ENCODE peak calls at places on chromosomes 16 and 17, in six cellular contexts. One of them, this sample, is unnamed.
A peak's percentile ranks its signal among the peaks of the same experiment; 100 is the strongest.

GRCh38 chr17:17603178-17603894 is 11.8 kb upstream of the PEMT start:
- DNase-seq in H9: no peak
- DNase-seq in AG08395: no peak
- DNase-seq in stimulated activated CD4-positive, alpha-beta T cell treated with anti-CD3 and anti-CD28 coated beads, Interleukin-1b, Interleukin-23, amount 100 ng/mL, for 1 hour: no peak
- DNase-seq in naive thymus-derived CD8-positive, alpha-beta T cell: no peak
- DNase-seq in activated naive CD4-positive, alpha-beta T cell: no peak
- DNase-seq in this sample: no peak

GRCh38 chr17:47696717-47697642 is 3.0 kb downstream of the TBKBP1 start:
- DNase-seq in H9: peak; percentile 28
- DNase-seq in AG08395: no peak
- DNase-seq in stimulated activated CD4-positive, alpha-beta T cell treated with anti-CD3 and anti-CD28 coated beads, Interleukin-1b, Interleukin-23, amount 100 ng/mL, for 1 hour: no peak
- DNase-seq in naive thymus-derived CD8-positive, alpha-beta T cell: no peak
- DNase-seq in activated naive CD4-positive, alpha-beta T cell: no peak
- DNase-seq in this sample: no peak

GRCh38 chr16:83549836-83550569 is 257.8 kb upstream of the HSBP1 start:
- DNase-seq in H9: no peak
- DNase-seq in AG08395: no peak
- DNase-seq in stimulated activated CD4-positive, alpha-beta T cell treated with anti-CD3 and anti-CD28 coated beads, Interleukin-1b, Interleukin-23, amount 100 ng/mL, for 1 hour: no peak
- DNase-seq in naive thymus-derived CD8-positive, alpha-beta T cell: no peak
- DNase-seq in activated naive CD4-positive, alpha-beta T cell: no peak
- DNase-seq in this sample: peak; percentile 19

GRCh38 chr16:68656771-68657170 is 11.7 kb downstream of the CDH3 start:
- DNase-seq in H9: no peak
- DNase-seq in AG08395: no peak
- DNase-seq in stimulated activated CD4-positive, alpha-beta T cell treated with anti-CD3 and anti-CD28 coated beads, Interleukin-1b, Interleukin-23, amount 100 ng/mL, for 1 hour: no peak
- DNase-seq in naive thymus-derived CD8-positive, alpha-beta T cell: no peak
- DNase-seq in activated naive CD4-positive, alpha-beta T cell: no peak
- DNase-seq in this sample: no peak

GRCh38 chr17:40499551-40500189 is 1.8 kb downstream of the TNS4 start:
- DNase-seq in H9: peak; percentile 93
- DNase-seq in AG08395: peak; percentile 82
- DNase-seq in stimulated activated CD4-positive, alpha-beta T cell treated with anti-CD3 and anti-CD28 coated beads, Interleukin-1b, Interleukin-23, amount 100 ng/mL, for 1 hour: no peak
- DNase-seq in naive thymus-derived CD8-positive, alpha-beta T cell: no peak
- DNase-seq in activated naive CD4-positive, alpha-beta T cell: no peak
- DNase-seq in this sample: peak; percentile 89

GRCh38 chr16:57834936-57835335 is 32.6 kb upstream of the KIFC3 start:
- DNase-seq in H9: no peak
- DNase-seq in AG08395: peak; percentile 23
- DNase-seq in stimulated activated CD4-positive, alpha-beta T cell treated with anti-CD3 and anti-CD28 coated beads, Interleukin-1b, Interleukin-23, amount 100 ng/mL, for 1 hour: no peak
- DNase-seq in naive thymus-derived CD8-positive, alpha-beta T cell: no peak
- DNase-seq in activated naive CD4-positive, alpha-beta T cell: no peak
- DNase-seq in this sample: peak; percentile 48

GRCh38 chr17:81340606-81341346 is 45.7 kb upstream of the SLC38A10 start:
- DNase-seq in H9: peak; percentile 40
- DNase-seq in AG08395: peak; percentile 21
- DNase-seq in stimulated activated CD4-positive, alpha-beta T cell treated with anti-CD3 and anti-CD28 coated beads, Interleukin-1b, Interleukin-23, amount 100 ng/mL, for 1 hour: no peak
- DNase-seq in naive thymus-derived CD8-positive, alpha-beta T cell: no peak
- DNase-seq in activated naive CD4-positive, alpha-beta T cell: no peak
- DNase-seq in this sample: no peak

GRCh38 chr16:54116126-54116525 is 170.5 kb downstream of the IRX3 start:
- DNase-seq in H9: no peak
- DNase-seq in AG08395: no peak
- DNase-seq in stimulated activated CD4-positive, alpha-beta T cell treated with anti-CD3 and anti-CD28 coated beads, Interleukin-1b, Interleukin-23, amount 100 ng/mL, for 1 hour: no peak
- DNase-seq in naive thymus-derived CD8-positive, alpha-beta T cell: no peak
- DNase-seq in activated naive CD4-positive, alpha-beta T cell: no peak
- DNase-seq in this sample: no peak

GRCh38 chr17:39979021-39979660 is 1.5 kb upstream of the PSMD3 start:
- DNase-seq in H9: no peak
- DNase-seq in AG08395: peak; percentile 79
- DNase-seq in stimulated activated CD4-positive, alpha-beta T cell treated with anti-CD3 and anti-CD28 coated beads, Interleukin-1b, Interleukin-23, amount 100 ng/mL, for 1 hour: no peak
- DNase-seq in naive thymus-derived CD8-positive, alpha-beta T cell: no peak
- DNase-seq in activated naive CD4-positive, alpha-beta T cell: no peak
- DNase-seq in this sample: no peak

GRCh38 chr16:12869681-12870427 is 31.5 kb upstream of the SHISA9 start:
- DNase-seq in H9: no peak
- DNase-seq in AG08395: no peak
- DNase-seq in stimulated activated CD4-positive, alpha-beta T cell treated with anti-CD3 and anti-CD28 coated beads, Interleukin-1b, Interleukin-23, amount 100 ng/mL, for 1 hour: no peak
- DNase-seq in naive thymus-derived CD8-positive, alpha-beta T cell: no peak
- DNase-seq in activated naive CD4-positive, alpha-beta T cell: no peak
- DNase-seq in this sample: no peak

GRCh38 chr17:18119166-18119745 is 10.7 kb downstream of the MYO15A start:
- DNase-seq in H9: no peak
- DNase-seq in AG08395: no peak
- DNase-seq in stimulated activated CD4-positive, alpha-beta T cell treated with anti-CD3 and anti-CD28 coated beads, Interleukin-1b, Interleukin-23, amount 100 ng/mL, for 1 hour: no peak
- DNase-seq in naive thymus-derived CD8-positive, alpha-beta T cell: no peak
- DNase-seq in activated naive CD4-positive, alpha-beta T cell: no peak
- DNase-seq in this sample: no peak

GRCh38 chr17:50114849-50115357 is 15.1 kb downstream of the SAMD14 start:
- DNase-seq in H9: peak; percentile 81
- DNase-seq in AG08395: peak; percentile 61
- DNase-seq in stimulated activated CD4-positive, alpha-beta T cell treated with anti-CD3 and anti-CD28 coated beads, Interleukin-1b, Interleukin-23, amount 100 ng/mL, for 1 hour: no peak
- DNase-seq in naive thymus-derived CD8-positive, alpha-beta T cell: no peak
- DNase-seq in activated naive CD4-positive, alpha-beta T cell: no peak
- DNase-seq in this sample: peak; percentile 64

GRCh38 chr16:67663151-67663876 is 2.6 kb downstream of the PARD6A start:
- DNase-seq in H9: peak; percentile 79
- DNase-seq in AG08395: no peak
- DNase-seq in stimulated activated CD4-positive, alpha-beta T cell treated with anti-CD3 and anti-CD28 coated beads, Interleukin-1b, Interleukin-23, amount 100 ng/mL, for 1 hour: no peak
- DNase-seq in naive thymus-derived CD8-positive, alpha-beta T cell: no peak
- DNase-seq in activated naive CD4-positive, alpha-beta T cell: no peak
- DNase-seq in this sample: no peak

GRCh38 chr17:13266596-13266995 is 248.8 kb upstream of the ELAC2 start:
- DNase-seq in H9: no peak
- DNase-seq in AG08395: peak; percentile 21
- DNase-seq in stimulated activated CD4-positive, alpha-beta T cell treated with anti-CD3 and anti-CD28 coated beads, Interleukin-1b, Interleukin-23, amount 100 ng/mL, for 1 hour: no peak
- DNase-seq in naive thymus-derived CD8-positive, alpha-beta T cell: no peak
- DNase-seq in activated naive CD4-positive, alpha-beta T cell: no peak
- DNase-seq in this sample: no peak

GRCh38 chr17:17781591-17782424 is 55.0 kb downstream of the SREBF1 start:
- DNase-seq in H9: peak; percentile 68
- DNase-seq in AG08395: peak; percentile 45
- DNase-seq in stimulated activated CD4-positive, alpha-beta T cell treated with anti-CD3 and anti-CD28 coated beads, Interleukin-1b, Interleukin-23, amount 100 ng/mL, for 1 hour: no peak
- DNase-seq in naive thymus-derived CD8-positive, alpha-beta T cell: peak; percentile 50
- DNase-seq in activated naive CD4-positive, alpha-beta T cell: no peak
- DNase-seq in this sample: peak; percentile 55

GRCh38 chr16:9801651-9802050 is 380.6 kb downstream of the GRIN2A start:
- DNase-seq in H9: no peak
- DNase-seq in AG08395: no peak
- DNase-seq in stimulated activated CD4-positive, alpha-beta T cell treated with anti-CD3 and anti-CD28 coated beads, Interleukin-1b, Interleukin-23, amount 100 ng/mL, for 1 hour: no peak
- DNase-seq in naive thymus-derived CD8-positive, alpha-beta T cell: no peak
- DNase-seq in activated naive CD4-positive, alpha-beta T cell: no peak
- DNase-seq in this sample: no peak

GRCh38 chr16:88943131-88943664 is 33.8 kb downstream of the CBFA2T3 start:
- DNase-seq in H9: no peak
- DNase-seq in AG08395: no peak
- DNase-seq in stimulated activated CD4-positive, alpha-beta T cell treated with anti-CD3 and anti-CD28 coated beads, Interleukin-1b, Interleukin-23, amount 100 ng/mL, for 1 hour: no peak
- DNase-seq in naive thymus-derived CD8-positive, alpha-beta T cell: no peak
- DNase-seq in activated naive CD4-positive, alpha-beta T cell: no peak
- DNase-seq in this sample: no peak

GRCh38 chr17:57956311-57957119 is 1.3 kb upstream of the CUEDC1 start:
- DNase-seq in H9: peak; percentile 61
- DNase-seq in AG08395: no peak
- DNase-seq in stimulated activated CD4-positive, alpha-beta T cell treated with anti-CD3 and anti-CD28 coated beads, Interleukin-1b, Interleukin-23, amount 100 ng/mL, for 1 hour: no peak
- DNase-seq in naive thymus-derived CD8-positive, alpha-beta T cell: peak; percentile 21
- DNase-seq in activated naive CD4-positive, alpha-beta T cell: no peak
- DNase-seq in this sample: no peak

GRCh38 chr17:633133-633532 is 81.5 kb downstream of the VPS53 start:
- DNase-seq in H9: no peak
- DNase-seq in AG08395: peak; percentile 8
- DNase-seq in stimulated activated CD4-positive, alpha-beta T cell treated with anti-CD3 and anti-CD28 coated beads, Interleukin-1b, Interleukin-23, amount 100 ng/mL, for 1 hour: no peak
- DNase-seq in naive thymus-derived CD8-positive, alpha-beta T cell: no peak
- DNase-seq in activated naive CD4-positive, alpha-beta T cell: no peak
- DNase-seq in this sample: no peak

GRCh38 chr17:44940321-44940720 is 7.3 kb downstream of the KIF18B start:
- DNase-seq in H9: peak; percentile 34
- DNase-seq in AG08395: no peak
- DNase-seq in stimulated activated CD4-positive, alpha-beta T cell treated with anti-CD3 and anti-CD28 coated beads, Interleukin-1b, Interleukin-23, amount 100 ng/mL, for 1 hour: no peak
- DNase-seq in naive thymus-derived CD8-positive, alpha-beta T cell: no peak
- DNase-seq in activated naive CD4-positive, alpha-beta T cell: no peak
- DNase-seq in this sample: no peak

GRCh38 chr16:1678500-1679098 is 520 bp downstream of the JPT2 start:
- DNase-seq in H9: no peak
- DNase-seq in AG08395: peak; percentile 45
- DNase-seq in stimulated activated CD4-positive, alpha-beta T cell treated with anti-CD3 and anti-CD28 coated beads, Interleukin-1b, Interleukin-23, amount 100 ng/mL, for 1 hour: peak; percentile 14
- DNase-seq in naive thymus-derived CD8-positive, alpha-beta T cell: peak; percentile 36
- DNase-seq in activated naive CD4-positive, alpha-beta T cell: no peak
- DNase-seq in this sample: no peak

GRCh38 chr17:6381052-6381451 is 53.9 kb downstream of the AIPL1 start:
- DNase-seq in H9: no peak
- DNase-seq in AG08395: peak; percentile 26
- DNase-seq in stimulated activated CD4-positive, alpha-beta T cell treated with anti-CD3 and anti-CD28 coated beads, Interleukin-1b, Interleukin-23, amount 100 ng/mL, for 1 hour: no peak
- DNase-seq in naive thymus-derived CD8-positive, alpha-beta T cell: no peak
- DNase-seq in activated naive CD4-positive, alpha-beta T cell: no peak
- DNase-seq in this sample: no peak

GRCh38 chr17:78979780-78980623 is at the start of gene LGALS3BP:
- DNase-seq in H9: peak; percentile 76
- DNase-seq in AG08395: peak; percentile 85
- DNase-seq in stimulated activated CD4-positive, alpha-beta T cell treated with anti-CD3 and anti-CD28 coated beads, Interleukin-1b, Interleukin-23, amount 100 ng/mL, for 1 hour: no peak
- DNase-seq in naive thymus-derived CD8-positive, alpha-beta T cell: peak; percentile 13
- DNase-seq in activated naive CD4-positive, alpha-beta T cell: no peak
- DNase-seq in this sample: peak; percentile 79

GRCh38 chr16:50841081-50841886 is 99.4 kb downstream of the CYLD start:
- DNase-seq in H9: peak; percentile 54
- DNase-seq in AG08395: no peak
- DNase-seq in stimulated activated CD4-positive, alpha-beta T cell treated with anti-CD3 and anti-CD28 coated beads, Interleukin-1b, Interleukin-23, amount 100 ng/mL, for 1 hour: no peak
- DNase-seq in naive thymus-derived CD8-positive, alpha-beta T cell: peak; percentile 1
- DNase-seq in activated naive CD4-positive, alpha-beta T cell: no peak
- DNase-seq in this sample: peak; percentile 60

GRCh38 chr16:82263456-82264159 is 93.6 kb upstream of the MPHOSPH6 start:
- DNase-seq in H9: peak; percentile 61
- DNase-seq in AG08395: peak; percentile 73
- DNase-seq in stimulated activated CD4-positive, alpha-beta T cell treated with anti-CD3 and anti-CD28 coated beads, Interleukin-1b, Interleukin-23, amount 100 ng/mL, for 1 hour: no peak
- DNase-seq in naive thymus-derived CD8-positive, alpha-beta T cell: peak; percentile 6
- DNase-seq in activated naive CD4-positive, alpha-beta T cell: peak; percentile 4
- DNase-seq in this sample: peak; percentile 71

GRCh38 chr16:23026777-23027362 is 122.4 kb downstream of the USP31 start:
- DNase-seq in H9: peak; percentile 54
- DNase-seq in AG08395: peak; percentile 11
- DNase-seq in stimulated activated CD4-positive, alpha-beta T cell treated with anti-CD3 and anti-CD28 coated beads, Interleukin-1b, Interleukin-23, amount 100 ng/mL, for 1 hour: no peak
- DNase-seq in naive thymus-derived CD8-positive, alpha-beta T cell: no peak
- DNase-seq in activated naive CD4-positive, alpha-beta T cell: no peak
- DNase-seq in this sample: peak; percentile 84

GRCh38 chr17:30031214-30031869 is 85.3 kb upstream of the NSRP1 start:
- DNase-seq in H9: no peak
- DNase-seq in AG08395: no peak
- DNase-seq in stimulated activated CD4-positive, alpha-beta T cell treated with anti-CD3 and anti-CD28 coated beads, Interleukin-1b, Interleukin-23, amount 100 ng/mL, for 1 hour: no peak
- DNase-seq in naive thymus-derived CD8-positive, alpha-beta T cell: no peak
- DNase-seq in activated naive CD4-positive, alpha-beta T cell: no peak
- DNase-seq in this sample: no peak